ENCODE peak calls at places on chromosomes 7 and 10, in nine cellular contexts. P, F, A, X, W, B, Z, S and Y are unnamed samples.

GRCh38 chr7:94375713-94376112 is 19.0 kb upstream of the COL1A2 start:
- DNase-seq in P (peak; percentile 93), F (no peak), A (peak; percentile 77), X (peak; percentile 78), W (peak; percentile 29), B (peak; percentile 94), Z (no peak), S (no peak), Y (no peak)

GRCh38 chr7:48096273-48096672 is 7.2 kb downstream of the UPP1 start:
- DNase-seq in P (no peak), F (no peak), A (no peak), X (no peak), W (no peak), B (no peak), Z (no peak), S (no peak), Y (no peak)

GRCh38 chr10:78732381-78732780 is 336.4 kb upstream of the ZMIZ1 start:
- DNase-seq in P (no peak), F (no peak), A (no peak), X (no peak), W (no peak), B (no peak), Z (no peak), S (no peak), Y (no peak)

GRCh38 chr7:111438369-111439289 is 123.7 kb downstream of the IMMP2L start:
- DNase-seq in P (peak; percentile 26), F (no peak), A (peak; percentile 61), X (peak; percentile 31), W (no peak), B (peak; percentile 47), Z (no peak), S (no peak), Y (no peak)

GRCh38 chr7:127486654-127487053 is 94.1 kb upstream of the ZNF800 start:
- DNase-seq in P (no peak), F (no peak), A (no peak), X (no peak), W (no peak), B (no peak), Z (no peak), S (no peak), Y (no peak)

GRCh38 chr7:116509982-116510579 is 10.5 kb downstream of the CAV2 start:
- DNase-seq in P (no peak), F (no peak), A (no peak), X (no peak), W (no peak), B (no peak), Z (no peak), S (no peak), Y (no peak)

GRCh38 chr7:77404635-77405034 is 11.5 kb downstream of the GSAP start:
- DNase-seq in P (no peak), F (no peak), A (no peak), X (no peak), W (no peak), B (no peak), Z (no peak), S (no peak), Y (no peak)

GRCh38 chr7:32074787-32075570 is 4.8 kb upstream of the PDE1C start:
- DNase-seq in P (no peak), F (no peak), A (no peak), X (no peak), W (no peak), B (no peak), Z (no peak), S (no peak), Y (no peak)

GRCh38 chr7:105017263-105018051 is 3.5 kb downstream of the KMT2E start:
- DNase-seq in P (no peak), F (no peak), A (no peak), X (no peak), W (no peak), B (no peak), Z (peak; percentile 48), S (no peak), Y (no peak)

GRCh38 chr10:114571316-114571999 is 86.6 kb downstream of the ABLIM1 start:
- DNase-seq in P (no peak), F (no peak), A (no peak), X (no peak), W (no peak), B (no peak), Z (no peak), S (no peak), Y (no peak)

GRCh38 chr10:12180221-12180974 is 15.3 kb downstream of the NUDT5 start:
- DNase-seq in P (no peak), F (no peak), A (no peak), X (no peak), W (no peak), B (no peak), Z (no peak), S (no peak), Y (peak; percentile 17)

GRCh38 chr10:124473070-124473469 is 11.4 kb downstream of the LHPP start:
- DNase-seq in P (no peak), F (no peak), A (no peak), X (no peak), W (no peak), B (no peak), Z (no peak), S (no peak), Y (no peak)

GRCh38 chr10:15244635-15245197 is 76.2 kb upstream of the NMT2 start:
- DNase-seq in P (no peak), F (no peak), A (no peak), X (no peak), W (no peak), B (no peak), Z (no peak), S (no peak), Y (no peak)

GRCh38 chr7:128164061-128164954 is 76.8 kb upstream of the LEP start:
- DNase-seq in P (no peak), F (no peak), A (peak; percentile 91), X (no peak), W (no peak), B (no peak), Z (no peak), S (no peak), Y (peak; percentile 53)

GRCh38 chr10:65940105-65940504 is 985.7 kb upstream of the LRRTM3 start:
- DNase-seq in P (no peak), F (no peak), A (no peak), X (no peak), W (no peak), B (no peak), Z (no peak), S (no peak), Y (no peak)

GRCh38 chr10:129934196-129934925 is 29.7 kb downstream of the EBF3 start:
- DNase-seq in P (no peak), F (no peak), A (no peak), X (no peak), W (no peak), B (no peak), Z (no peak), S (peak; percentile 57), Y (no peak)

GRCh38 chr7:12594122-12594897 is 23.8 kb downstream of the SCIN start:
- DNase-seq in P (no peak), F (no peak), A (no peak), X (no peak), W (no peak), B (no peak), Z (no peak), S (no peak), Y (no peak)

GRCh38 chr10:77405771-77406241 is 231.8 kb downstream of the KCNMA1 start:
- DNase-seq in P (peak; percentile 64), F (no peak), A (peak; percentile 89), X (peak; percentile 46), W (peak; percentile 18), B (no peak), Z (peak; percentile 31), S (peak; percentile 92), Y (peak; percentile 80)

GRCh38 chr7:4641667-4642467 is 40.2 kb upstream of the FOXK1 start:
- DNase-seq in P (peak; percentile 96), F (peak; percentile 71), A (peak; percentile 98), X (peak; percentile 63), W (peak; percentile 92), B (peak; percentile 86), Z (peak; percentile 92), S (peak; percentile 99), Y (peak; percentile 90)

GRCh38 chr10:78053201-78053868 is 19.7 kb downstream of the RPS24 start:
- DNase-seq in P (no peak), F (no peak), A (peak; percentile 87), X (no peak), W (no peak), B (peak; percentile 41), Z (no peak), S (peak; percentile 5), Y (no peak)

GRCh38 chr7:85041599-85042216 is 145.1 kb downstream of the SEMA3D start:
- DNase-seq in P (peak; percentile 80), F (no peak), A (peak; percentile 47), X (peak; percentile 15), W (peak; percentile 77), B (peak; percentile 37), Z (peak; percentile 70), S (peak; percentile 84), Y (peak; percentile 78)

GRCh38 chr10:103534621-103535498 is 41.4 kb downstream of the NEURL1 start:
- DNase-seq in P (no peak), F (no peak), A (no peak), X (no peak), W (no peak), B (no peak), Z (peak; percentile 31), S (no peak), Y (no peak)

GRCh38 chr7:157394246-157395191 is 57.7 kb downstream of the DNAJB6 start:
- DNase-seq in P (no peak), F (no peak), A (no peak), X (no peak), W (no peak), B (peak; percentile 7), Z (no peak), S (no peak), Y (no peak)

GRCh38 chr10:91034042-91034441 is 113.2 kb upstream of the ANKRD1 start:
- DNase-seq in P (peak; percentile 20), F (no peak), A (no peak), X (no peak), W (no peak), B (no peak), Z (no peak), S (no peak), Y (no peak)

GRCh38 chr10:95524358-95525032 is 36.7 kb downstream of the SORBS1 start:
- DNase-seq in P (no peak), F (no peak), A (no peak), X (no peak), W (no peak), B (no peak), Z (no peak), S (no peak), Y (no peak)

GRCh38 chr10:86481761-86482160 is 39.8 kb downstream of the WAPL start:
- DNase-seq in P (no peak), F (no peak), A (no peak), X (no peak), W (no peak), B (no peak), Z (no peak), S (no peak), Y (no peak)

GRCh38 chr7:150307129-150307528 is 16.0 kb upstream of the LRRC61 start:
- DNase-seq in P (no peak), F (no peak), A (no peak), X (no peak), W (no peak), B (no peak), Z (no peak), S (no peak), Y (no peak)

GRCh38 chr7:4845740-4846142 is 16.1 kb downstream of the PAPOLB start:
- DNase-seq in P (peak; percentile 19), F (no peak), A (peak; percentile 15), X (no peak), W (no peak), B (no peak), Z (peak; percentile 59), S (no peak), Y (peak; percentile 79)

GRCh38 chr10:8487346-8487745 is 432.9 kb downstream of the GATA3 start:
- DNase-seq in P (no peak), F (no peak), A (no peak), X (no peak), W (no peak), B (no peak), Z (no peak), S (no peak), Y (no peak)

GRCh38 chr7:17769918-17770317 is 170.4 kb downstream of the SNX13 start:
- DNase-seq in P (peak; percentile 79), F (peak; percentile 39), A (peak; percentile 48), X (no peak), W (peak; percentile 72), B (peak; percentile 42), Z (peak; percentile 66), S (no peak), Y (peak; percentile 78)

GRCh38 chr10:43040482-43041256 is 36.2 kb upstream of the RET start:
- DNase-seq in P (no peak), F (no peak), A (no peak), X (no peak), W (no peak), B (no peak), Z (no peak), S (no peak), Y (no peak)